ENCODE peak calls at places on chromosomes 5 and 9, in five cellular contexts. C, X, K, T and L are unnamed samples.

GRCh38 chr9:112037281-112038016 is 137.6 kb downstream of the SUSD1 start:
- DNase-seq in T (no peak), X (no peak), C (no peak), K (no peak), L (no peak)

GRCh38 chr9:17480966-17481365 is 97.9 kb upstream of the SH3GL2 start:
- DNase-seq in X (no peak), T (no peak), K (no peak), C (no peak), L (no peak)

GRCh38 chr5:73129143-73129542 is 8.8 kb downstream of the TMEM171 start:
- DNase-seq in T (no peak), C (no peak), X (no peak), K (no peak), L (no peak)

GRCh38 chr9:116844621-116845020 is 157.5 kb downstream of the TRIM32 start:
- DNase-seq in T (no peak), X (no peak), C (no peak), K (no peak), L (no peak)

GRCh38 chr5:173237821-173238220 is 2.8 kb upstream of the NKX2-5 start:
- DNase-seq in C (no peak), X (no peak), T (no peak), K (no peak), L (no peak)

GRCh38 chr9:33867747-33868429 is 50.9 kb downstream of the UBE2R2 start:
- DNase-seq in K (no peak), C (no peak), X (peak; percentile 12), T (no peak), L (no peak)

GRCh38 chr9:78612089-78612488 is 315.2 kb downstream of the PSAT1 start:
- DNase-seq in X (no peak), K (no peak), T (no peak), C (no peak), L (no peak)

GRCh38 chr5:28344803-28345433 is 1306.5 kb upstream of the CDH9 start:
- DNase-seq in T (peak; percentile 20), K (no peak), X (peak; percentile 5), C (no peak), L (peak; percentile 25)

GRCh38 chr5:20276061-20276958 is 288.3 kb upstream of the CDH18 start:
- DNase-seq in X (no peak), T (no peak), K (no peak), C (no peak), L (peak; percentile 67)

GRCh38 chr5:82670692-82671091 is 392.5 kb upstream of the RPS23 start:
- DNase-seq in X (no peak), T (no peak), C (no peak), K (no peak), L (no peak)

GRCh38 chr9:4657426-4658159 is 4.5 kb upstream of the PLPP6 start:
- DNase-seq in K (no peak), C (peak; percentile 64), T (no peak), X (no peak), L (no peak)

GRCh38 chr5:684771-685216 is 8.4 kb downstream of the TPPP start:
- DNase-seq in C (no peak), T (no peak), K (no peak), X (no peak), L (no peak)

GRCh38 chr9:34992376-34992951 is 2.9 kb downstream of the DNAJB5 start:
- DNase-seq in X (no peak), T (peak; percentile 41), C (no peak), K (peak; percentile 22), L (no peak)

GRCh38 chr9:116144038-116144437 is 9.6 kb upstream of the PAPPA start:
- DNase-seq in T (no peak), C (no peak), X (no peak), K (no peak), L (no peak)

GRCh38 chr9:12775373-12775962 is 648 bp downstream of the LURAP1L start:
- DNase-seq in X (peak; percentile 69), T (peak; percentile 3), K (no peak), C (no peak), L (no peak)

GRCh38 chr5:139394654-139395566 is at the start of gene PROB1:
- DNase-seq in T (no peak), C (no peak), X (no peak), K (no peak), L (no peak)

GRCh38 chr5:32506251-32506661 is 61.7 kb upstream of the ZFR start:
- DNase-seq in X (no peak), C (no peak), K (no peak), T (no peak), L (no peak)

GRCh38 chr5:124706729-124707361 is 39.6 kb downstream of the ZNF608 start:
- DNase-seq in X (peak; percentile 70), K (no peak), C (peak; percentile 52), T (no peak), L (no peak)

GRCh38 chr5:35404701-35405100 is 174.4 kb upstream of the PRLR start:
- DNase-seq in K (no peak), X (no peak), T (no peak), C (no peak), L (peak; percentile 5)

GRCh38 chr5:124725040-124725434 is 21.4 kb downstream of the ZNF608 start:
- DNase-seq in K (no peak), C (no peak), X (no peak), T (peak; percentile 57), L (no peak)

GRCh38 chr5:126414874-126415502 is 8.2 kb upstream of the GRAMD2B start:
- DNase-seq in X (no peak), C (no peak), T (no peak), K (no peak), L (no peak)

GRCh38 chr5:154892370-154892771 is 33.9 kb downstream of the CNOT8 start:
- DNase-seq in C (no peak), X (no peak), K (no peak), T (no peak), L (no peak)

GRCh38 chr9:24832307-24832706 is 286.6 kb upstream of the IZUMO3 start:
- DNase-seq in X (peak; percentile 5), K (no peak), C (no peak), T (no peak), L (no peak)

GRCh38 chr5:169778622-169779596 is 141.8 kb downstream of the DOCK2 start:
- DNase-seq in X (no peak), T (no peak), K (no peak), C (no peak), L (no peak)

GRCh38 chr9:123933401-123933800 is 3.5 kb upstream of the DENND1A start:
- DNase-seq in C (no peak), K (peak; percentile 85), X (no peak), T (peak; percentile 31), L (peak; percentile 48)

GRCh38 chr5:35309365-35310130 is 79.3 kb upstream of the PRLR start:
- DNase-seq in T (no peak), K (no peak), C (no peak), X (no peak), L (no peak)

GRCh38 chr9:99353408-99353807 is 131.3 kb downstream of the SEC61B start:
- DNase-seq in X (no peak), K (no peak), T (no peak), C (no peak), L (no peak)

GRCh38 chr9:136942881-136943230 is 1.7 kb downstream of the FBXW5 start:
- DNase-seq in K (no peak), T (no peak), C (no peak), X (no peak), L (no peak)

GRCh38 chr5:23506329-23507236 is 826 bp upstream of the PRDM9 start:
- DNase-seq in T (no peak), C (no peak), K (no peak), X (peak; percentile 16), L (no peak)

GRCh38 chr5:173094012-173094661 is 38.0 kb downstream of the CREBRF start:
- DNase-seq in X (no peak), K (no peak), C (no peak), T (no peak), L (no peak)

GRCh38 chr5:1004598-1005361 is 3.8 kb upstream of the NKD2 start:
- DNase-seq in C (peak; percentile 66), X (peak; percentile 78), T (peak; percentile 87), K (no peak), L (no peak)

GRCh38 chr5:54275361-54275760 is 35.0 kb downstream of the ARL15 start:
- DNase-seq in T (no peak), C (no peak), X (no peak), K (no peak), L (no peak)
- TF ChIP-seq POLR2AphosphoS5 in T (no peak), C (no peak), X (no peak), K (no peak), L (no peak)

GRCh38 chr9:100455470-100455869 is 17.5 kb upstream of the TMEFF1 start:
- DNase-seq in T (no peak), K (no peak), X (no peak), C (no peak), L (no peak)

GRCh38 chr9:100449420-100449819 is 22.5 kb downstream of the MSANTD3 start:
- DNase-seq in K (no peak), T (no peak), X (no peak), C (no peak), L (no peak)

GRCh38 chr9:100448266-100448665 is 21.3 kb downstream of the MSANTD3 start:
- DNase-seq in K (no peak), T (no peak), X (no peak), C (no peak), L (no peak)

GRCh38 chr9:100457517-100457916 is 15.4 kb upstream of the TMEFF1 start:
- DNase-seq in C (no peak), K (no peak), T (no peak), X (no peak), L (no peak)

GRCh38 chr9:100452894-100453293 is 20.1 kb upstream of the TMEFF1 start:
- DNase-seq in T (no peak), K (no peak), C (no peak), X (no peak), L (no peak)
- TF ChIP-seq CTCF in T (no peak), K (no peak), C (no peak), X (no peak), L (no peak)

DNA sequence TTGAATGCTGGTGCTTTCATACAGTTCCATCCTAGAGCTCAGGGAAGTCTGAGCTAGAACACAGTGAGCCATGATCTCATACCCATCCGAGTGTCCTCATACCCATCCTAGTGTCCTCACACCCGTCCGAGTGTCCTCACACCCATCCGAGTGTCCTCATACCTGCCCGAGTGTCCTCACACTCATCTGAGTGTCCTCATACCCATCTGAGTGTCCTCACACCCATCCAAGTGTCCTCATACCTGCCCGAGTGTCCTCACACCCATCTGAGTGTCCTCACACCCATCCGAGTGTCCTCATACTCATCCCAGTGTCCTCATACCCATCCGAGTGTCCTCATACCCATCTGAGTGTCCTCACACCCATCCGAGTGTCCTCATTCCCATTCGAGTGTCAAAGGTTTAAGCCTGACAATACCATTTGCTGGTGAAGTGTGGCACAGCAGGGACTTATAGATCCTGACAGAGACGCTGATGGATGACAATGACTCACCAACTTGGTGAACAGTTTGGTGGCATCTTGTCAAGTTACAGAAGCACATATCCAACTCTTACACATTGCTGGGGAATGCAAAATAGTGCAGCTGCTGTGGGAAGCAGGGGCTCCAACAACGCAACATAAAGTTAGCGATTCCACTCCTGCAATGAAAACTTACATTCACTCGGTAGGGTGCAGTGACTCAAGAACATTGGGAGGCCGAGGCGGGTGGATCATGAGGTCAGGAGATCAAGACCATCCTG is 77.0 kb upstream of the COL5A1 start:
- DNase-seq in K (no peak), T (no peak), C (peak; percentile 5), X (no peak), L (no peak)
- TF ChIP-seq POLR2AphosphoS5 in K (no peak), T (no peak), C (no peak), X (no peak), L (no peak)

DNA sequence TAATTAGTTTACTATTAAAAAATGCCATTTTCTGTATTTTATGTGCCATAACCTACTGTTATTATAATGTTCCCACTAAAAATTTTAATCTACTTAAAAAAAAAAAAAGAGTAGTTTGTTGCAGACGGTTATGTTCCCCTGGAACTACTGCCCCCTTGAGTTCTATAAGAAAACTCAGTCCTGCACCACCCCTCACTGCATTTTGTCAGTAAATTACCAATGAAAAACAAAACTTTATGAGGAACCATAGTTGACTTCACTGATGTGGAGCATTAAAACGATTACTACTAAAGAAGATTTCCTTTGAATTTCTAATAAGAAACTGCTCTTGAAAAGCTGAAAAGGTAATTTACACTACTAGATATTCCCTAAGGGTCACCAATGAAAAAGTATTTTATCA is 288.7 kb downstream of the FBXL17 start:
- DNase-seq in C (no peak), K (peak; percentile 6), T (no peak), X (peak; percentile 41), L (no peak)
- TF ChIP-seq CTCF in C (no peak), K (peak; percentile 12), T (no peak), X (peak; percentile 65), L (peak; percentile 57)